ENCODE peak calls at places on chromosomes 3 and 15, in four cellular contexts. L is upper lobe of left lung, Q is stomach, X is transverse colon. D is an unnamed sample.

GRCh38 chr3:155995525-155996370 is 124.6 kb upstream of the KCNAB1 start:
- DNase-seq in X (no peak), Q (no peak), L (no peak), D (no peak)

GRCh38 chr15:89628791-89629715 is 26.2 kb downstream of the KIF7 start:
- DNase-seq in Q (no peak), X (no peak), L (peak; percentile 59), D (no peak)

GRCh38 chr3:195542261-195542660 is 864 bp downstream of the PPP1R2 start:
- DNase-seq in Q (no peak), X (no peak), L (no peak), D (no peak)

GRCh38 chr15:88274534-88275460 is 18.3 kb upstream of the NTRK3 start:
- DNase-seq in X (peak; percentile 44), L (no peak), Q (peak; percentile 50), D (no peak)

GRCh38 chr3:101836907-101837598 is 12.3 kb upstream of the NFKBIZ start:
- DNase-seq in L (no peak), Q (no peak), X (no peak), D (no peak)

GRCh38 chr3:110521019-110521418 is 550.6 kb upstream of the NECTIN3 start:
- DNase-seq in Q (no peak), X (no peak), L (no peak), D (no peak)

GRCh38 chr3:42590989-42591756 is 513 bp downstream of the SS18L2 start:
- DNase-seq in L (peak; percentile 40), Q (no peak), X (no peak), D (peak; percentile 70)

GRCh38 chr15:66077320-66077663 is 176.3 kb downstream of the MEGF11 start:
- DNase-seq in X (no peak), L (no peak), Q (no peak), D (no peak)

GRCh38 chr15:60115579-60116415 is 111.7 kb downstream of the FOXB1 start:
- DNase-seq in L (no peak), Q (no peak), X (no peak), D (no peak)

GRCh38 chr3:10286596-10287295 is 6.0 kb downstream of the GHRL start:
- DNase-seq in L (no peak), Q (no peak), X (no peak), D (no peak)

GRCh38 chr15:71790081-71790480 is 20.3 kb upstream of the NR2E3 start:
- DNase-seq in L (no peak), X (no peak), Q (peak; percentile 24), D (peak; percentile 20)

GRCh38 chr15:69926011-69926410 is 171.7 kb downstream of the TLE3 start:
- DNase-seq in X (no peak), Q (no peak), L (no peak), D (no peak)

GRCh38 chr3:12931273-12931905 is 90.0 kb upstream of the RPL32 start:
- DNase-seq in X (no peak), L (peak; percentile 64), Q (no peak), D (no peak)

GRCh38 chr3:41705893-41706292 is 256.0 kb downstream of the ULK4 start:
- DNase-seq in X (no peak), Q (no peak), L (no peak), D (no peak)

GRCh38 chr3:163671201-163671600 is 1407.1 kb downstream of the SI start:
- DNase-seq in L (no peak), X (no peak), Q (no peak), D (no peak)

GRCh38 chr3:99505646-99506269 is 132.6 kb upstream of the COL8A1 start:
- DNase-seq in X (peak; percentile 11), L (no peak), Q (no peak), D (peak; percentile 77)

GRCh38 chr3:24242012-24242698 is 252.5 kb downstream of the THRB start:
- DNase-seq in X (no peak), L (no peak), Q (peak; percentile 31), D (no peak)

GRCh38 chr15:97346221-97346620 is 614.3 kb upstream of the ARRDC4 start:
- DNase-seq in L (no peak), Q (no peak), X (no peak), D (no peak)

GRCh38 chr15:101675015-101675414 is 22.8 kb upstream of the TM2D3 start:
- DNase-seq in L (no peak), Q (no peak), X (no peak), D (no peak)

GRCh38 chr3:158845748-158846350 is 44.0 kb downstream of the MFSD1 start:
- DNase-seq in L (no peak), X (no peak), Q (no peak), D (no peak)

GRCh38 chr15:69718916-69719315 is 266.3 kb downstream of the RPLP1 start:
- DNase-seq in L (no peak), Q (no peak), X (no peak), D (no peak)

GRCh38 chr3:124298951-124299350 is 307.0 kb upstream of the ROPN1 start:
- DNase-seq in L (no peak), Q (no peak), X (no peak), D (no peak)

GRCh38 chr15:40344631-40345120 is 3.9 kb upstream of the CCDC9B start:
- DNase-seq in L (peak; percentile 64), Q (peak; percentile 72), X (peak; percentile 85), D (peak; percentile 83)

GRCh38 chr3:72338942-72339749 is 509.1 kb downstream of the SHQ1 start:
- DNase-seq in L (peak; percentile 48), X (no peak), Q (peak; percentile 30), D (no peak)

GRCh38 chr3:32438596-32439344 is 47.1 kb downstream of the CMTM7 start:
- DNase-seq in Q (no peak), X (no peak), L (no peak), D (no peak)

GRCh38 chr3:197297020-197297419 is 1.4 kb downstream of the DLG1 start:
- DNase-seq in L (no peak), X (no peak), Q (no peak), D (no peak)

GRCh38 chr3:171640520-171641412 is 169.5 kb downstream of the PLD1 start:
- DNase-seq in Q (no peak), X (no peak), L (no peak), D (no peak)

DNA sequence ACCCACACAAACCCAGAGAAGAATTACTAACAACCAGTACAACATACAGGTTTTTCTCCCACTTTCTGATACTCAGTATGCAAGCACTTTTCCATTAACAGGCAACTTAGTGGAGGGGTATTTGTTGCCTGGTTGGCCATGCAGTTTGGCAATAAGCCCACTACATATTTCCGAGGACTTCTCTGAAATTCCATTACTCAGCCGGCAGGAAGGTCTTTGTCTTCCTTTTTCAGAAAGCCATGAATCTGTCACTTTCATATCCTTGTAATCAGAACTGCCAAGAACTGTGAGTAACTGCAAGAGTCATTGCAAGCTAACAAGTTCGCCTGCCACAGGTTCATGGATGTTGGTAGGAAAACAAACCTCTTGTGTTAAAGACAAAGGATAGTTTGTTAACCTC is 422.3 kb upstream of the ROBO1 start:
- DNase-seq in X (no peak), L (no peak), Q (no peak), D (no peak)
- TF ChIP-seq POLR2A in X (no peak), L (no peak), Q (no peak), D (no peak)

GRCh38 chr3:50464578-50464977 is 38.9 kb downstream of the CACNA2D2 start:
- DNase-seq in L (no peak), X (no peak), Q (no peak), D (no peak)
- TF ChIP-seq EP300 in L (no peak), X (no peak), Q (no peak), D (no peak)

GRCh38 chr15:42207674-42208579 is at the start of gene VPS39:
- DNase-seq in X (peak; percentile 86), L (peak; percentile 92), Q (peak; percentile 85), D (peak; percentile 90)
- TF ChIP-seq POLR2A in X (peak; percentile 76), L (no peak), Q (no peak), D (no peak)

GRCh38 chr15:100114100-100114499 is 227.7 kb downstream of the ADAMTS17 start:
- DNase-seq in X (peak; percentile 20), L (no peak), Q (no peak), D (peak; percentile 80)
- TF ChIP-seq EP300 in X (no peak), L (no peak), Q (no peak), D (no peak)

GRCh38 chr3:50224639-50225038 is 11.4 kb upstream of the GNAI2 start:
- DNase-seq in X (no peak), Q (no peak), L (no peak), D (no peak)

GRCh38 chr3:50226888-50227389 is 9.1 kb upstream of the GNAI2 start:
- DNase-seq in L (peak; percentile 87), X (peak; percentile 51), Q (peak; percentile 46), D (peak; percentile 81)

GRCh38 chr3:50229490-50229889 is 6.5 kb upstream of the GNAI2 start:
- DNase-seq in L (no peak), X (no peak), Q (no peak), D (no peak)

GRCh38 chr3:50230106-50230832 is 5.7 kb upstream of the GNAI2 start:
- DNase-seq in X (no peak), L (no peak), Q (no peak), D (no peak)

GRCh38 chr3:50227390-50228183 is 8.4 kb upstream of the GNAI2 start:
- DNase-seq in Q (peak; percentile 95), L (peak; percentile 98), X (peak; percentile 94), D (peak; percentile 95)
- TF ChIP-seq POLR2A in Q (no peak), L (no peak), X (peak; percentile 57), D (peak; percentile 41)

D was measured in sigmoid colon.